ENCODE peak calls at places on chromosomes 16 and 17, in six cellular contexts. One of them, this sample, is unnamed.

GRCh38 chr17:20948984-20949777 is 93.6 kb downstream of the USP22 start:
- DNase-seq in lower leg skin: no peak
- DNase-seq in effector memory CD4-positive, alpha-beta T cell: no peak
- DNase-seq in upper lobe of right lung: no peak
- DNase-seq in Caco-2: no peak
- DNase-seq in mesendoderm: no peak
- DNase-seq in this sample: no peak

GRCh38 chr16:80993293-80993691 is 13.4 kb downstream of the CMC2 start:
- DNase-seq in effector memory CD4-positive, alpha-beta T cell: no peak
- DNase-seq in upper lobe of right lung: no peak
- DNase-seq in lower leg skin: no peak
- DNase-seq in Caco-2: peak
- DNase-seq in mesendoderm: peak
- DNase-seq in this sample: no peak

GRCh38 chr17:71084219-71084618 is 914.9 kb downstream of the KCNJ2 start:
- DNase-seq in mesendoderm: peak
- DNase-seq in effector memory CD4-positive, alpha-beta T cell: no peak
- DNase-seq in Caco-2: peak
- DNase-seq in lower leg skin: no peak
- DNase-seq in upper lobe of right lung: no peak
- DNase-seq in this sample: no peak

GRCh38 chr17:7330099-7331015 is 1.2 kb upstream of the NEURL4 start:
- DNase-seq in mesendoderm: peak
- DNase-seq in effector memory CD4-positive, alpha-beta T cell: peak
- DNase-seq in upper lobe of right lung: peak
- DNase-seq in Caco-2: peak
- DNase-seq in lower leg skin: peak
- DNase-seq in this sample: peak

GRCh38 chr17:64007838-64008282 is 9.7 kb downstream of the PRR29 start:
- DNase-seq in mesendoderm: no peak
- DNase-seq in lower leg skin: peak
- DNase-seq in effector memory CD4-positive, alpha-beta T cell: no peak
- DNase-seq in Caco-2: peak
- DNase-seq in upper lobe of right lung: peak
- DNase-seq in this sample: peak

GRCh38 chr17:50180593-50180992 is 14.8 kb downstream of the SGCA start:
- DNase-seq in mesendoderm: no peak
- DNase-seq in Caco-2: no peak
- DNase-seq in effector memory CD4-positive, alpha-beta T cell: no peak
- DNase-seq in upper lobe of right lung: no peak
- DNase-seq in lower leg skin: no peak
- DNase-seq in this sample: no peak

GRCh38 chr16:57893559-57894389 is 77.2 kb downstream of the CNGB1 start:
- DNase-seq in lower leg skin: no peak
- DNase-seq in effector memory CD4-positive, alpha-beta T cell: no peak
- DNase-seq in upper lobe of right lung: peak
- DNase-seq in Caco-2: peak
- DNase-seq in mesendoderm: no peak
- DNase-seq in this sample: no peak

GRCh38 chr17:8621585-8621984 is 8.9 kb downstream of the MYH10 start:
- DNase-seq in upper lobe of right lung: no peak
- DNase-seq in lower leg skin: no peak
- DNase-seq in effector memory CD4-positive, alpha-beta T cell: no peak
- DNase-seq in mesendoderm: no peak
- DNase-seq in Caco-2: no peak
- DNase-seq in this sample: no peak

GRCh38 chr17:18182978-18183333 is 672 bp upstream of the ALKBH5 start:
- DNase-seq in lower leg skin: peak
- DNase-seq in effector memory CD4-positive, alpha-beta T cell: peak
- DNase-seq in upper lobe of right lung: peak
- DNase-seq in Caco-2: peak
- DNase-seq in mesendoderm: no peak
- DNase-seq in this sample: peak

GRCh38 chr16:88993006-88993787 is 16.2 kb upstream of the CBFA2T3 start:
- DNase-seq in lower leg skin: no peak
- DNase-seq in effector memory CD4-positive, alpha-beta T cell: no peak
- DNase-seq in upper lobe of right lung: no peak
- DNase-seq in Caco-2: no peak
- DNase-seq in mesendoderm: peak
- DNase-seq in this sample: no peak

GRCh38 chr16:35102780-35103403 is 1643.5 kb downstream of the TP53TG3F start:
- DNase-seq in Caco-2: no peak
- DNase-seq in effector memory CD4-positive, alpha-beta T cell: no peak
- DNase-seq in mesendoderm: peak
- DNase-seq in lower leg skin: no peak
- DNase-seq in upper lobe of right lung: no peak
- DNase-seq in this sample: no peak

GRCh38 chr16:77618011-77618410 is 104.3 kb upstream of the NUDT7 start:
- DNase-seq in lower leg skin: no peak
- DNase-seq in effector memory CD4-positive, alpha-beta T cell: no peak
- DNase-seq in mesendoderm: peak
- DNase-seq in upper lobe of right lung: no peak
- DNase-seq in Caco-2: no peak
- DNase-seq in this sample: no peak

GRCh38 chr17:8436169-8436932 is 667 bp downstream of the NDEL1 start:
- DNase-seq in upper lobe of right lung: peak
- DNase-seq in Caco-2: peak
- DNase-seq in lower leg skin: peak
- DNase-seq in effector memory CD4-positive, alpha-beta T cell: peak
- DNase-seq in mesendoderm: peak
- DNase-seq in this sample: peak

GRCh38 chr17:8946476-8946875 is 19.0 kb downstream of the PIK3R5 start:
- DNase-seq in Caco-2: no peak
- DNase-seq in lower leg skin: no peak
- DNase-seq in upper lobe of right lung: no peak
- DNase-seq in mesendoderm: no peak
- DNase-seq in effector memory CD4-positive, alpha-beta T cell: no peak
- DNase-seq in this sample: no peak

DNA sequence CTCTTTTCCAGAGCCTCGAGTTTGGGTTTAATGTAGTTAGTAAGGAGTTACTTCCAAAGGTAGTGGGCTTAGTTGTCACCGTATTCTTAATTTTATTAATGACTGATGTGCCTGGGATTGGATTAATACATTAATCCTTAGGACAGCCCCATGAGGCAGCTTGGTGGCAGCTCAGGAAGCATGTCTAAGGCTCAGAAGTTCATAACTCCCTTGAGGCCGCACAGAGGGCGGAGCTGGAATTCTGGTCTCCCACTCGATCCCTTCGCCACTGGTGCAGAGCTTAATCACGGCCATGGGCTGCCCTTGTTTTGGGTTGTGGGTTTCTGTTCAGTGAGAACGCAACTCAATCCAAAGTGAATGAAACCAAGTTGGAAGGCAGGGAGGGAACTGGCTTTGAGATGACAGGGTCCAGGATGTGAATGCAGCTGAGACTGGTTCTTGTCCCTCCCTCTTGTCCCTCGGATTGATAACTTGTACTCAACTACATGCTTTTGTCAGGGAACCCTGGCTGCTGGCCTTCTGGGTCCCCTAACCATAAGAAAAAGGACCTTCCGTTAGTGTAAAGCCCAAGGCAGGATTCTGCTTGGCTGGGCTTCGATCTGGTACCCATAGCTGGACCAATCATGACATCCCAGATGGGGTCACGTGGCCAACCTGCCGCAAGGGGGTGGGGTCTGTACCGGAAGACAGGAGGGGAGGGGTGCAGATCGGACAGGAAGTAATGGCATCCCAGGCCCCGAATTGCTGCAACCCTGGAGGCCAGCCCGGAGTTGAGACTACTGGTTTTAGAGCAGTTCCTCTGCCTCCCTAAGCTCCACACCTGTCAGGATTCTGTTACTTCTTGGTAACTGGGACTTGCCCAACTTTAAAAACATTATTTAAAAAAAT is 45.4 kb downstream of the SNX20 start:
- DNase-seq in upper lobe of right lung: no peak
- DNase-seq in mesendoderm: peak
- DNase-seq in lower leg skin: no peak
- DNase-seq in Caco-2: no peak
- DNase-seq in effector memory CD4-positive, alpha-beta T cell: no peak
- DNase-seq in this sample: no peak
- H3K4me3 ChIP-seq in upper lobe of right lung: no peak
- H3K4me3 ChIP-seq in mesendoderm: no peak
- H3K4me3 ChIP-seq in lower leg skin: no peak
- H3K4me3 ChIP-seq in Caco-2: no peak
- H3K4me3 ChIP-seq in effector memory CD4-positive, alpha-beta T cell: no peak
- H3K4me3 ChIP-seq in this sample: no peak

GRCh38 chr16:82700541-82701240 is 73.9 kb downstream of the CDH13 start:
- DNase-seq in mesendoderm: no peak
- DNase-seq in effector memory CD4-positive, alpha-beta T cell: no peak
- DNase-seq in lower leg skin: no peak
- DNase-seq in Caco-2: no peak
- DNase-seq in upper lobe of right lung: no peak
- DNase-seq in this sample: no peak
- H3K4me3 ChIP-seq in mesendoderm: no peak
- H3K4me3 ChIP-seq in effector memory CD4-positive, alpha-beta T cell: no peak
- H3K4me3 ChIP-seq in lower leg skin: no peak
- H3K4me3 ChIP-seq in Caco-2: no peak
- H3K4me3 ChIP-seq in upper lobe of right lung: no peak
- H3K4me3 ChIP-seq in this sample: no peak

DNA sequence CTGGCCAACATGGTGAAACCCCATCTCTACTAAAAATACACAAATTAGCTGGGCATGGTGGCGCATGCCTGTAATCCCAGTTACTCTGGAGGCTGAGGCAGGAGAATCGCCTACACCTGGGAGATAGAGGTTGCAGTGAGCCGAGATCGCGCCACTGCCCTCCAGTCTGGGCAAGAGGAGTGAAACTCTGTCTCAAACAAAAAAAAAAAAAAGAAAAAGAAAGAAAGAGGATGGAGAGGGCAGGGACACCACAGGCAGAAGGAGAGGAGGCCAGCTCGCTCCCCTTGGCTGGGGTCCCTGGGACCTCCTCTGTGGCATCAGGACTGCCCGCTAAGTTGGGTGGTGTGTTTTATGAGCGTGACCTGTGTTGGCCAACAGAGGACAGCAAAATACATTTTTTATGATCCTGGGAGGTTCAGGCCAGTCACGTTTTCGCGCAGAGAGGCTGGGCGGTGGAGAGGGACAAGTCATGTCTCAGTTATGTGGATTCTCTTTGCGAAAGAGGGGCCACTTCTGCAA is 229.6 kb downstream of the MRTFB start:
- DNase-seq in lower leg skin: peak
- DNase-seq in effector memory CD4-positive, alpha-beta T cell: no peak
- DNase-seq in mesendoderm: peak
- DNase-seq in upper lobe of right lung: peak
- DNase-seq in Caco-2: peak
- DNase-seq in this sample: peak
- H3K4me3 ChIP-seq in lower leg skin: no peak
- H3K4me3 ChIP-seq in effector memory CD4-positive, alpha-beta T cell: peak
- H3K4me3 ChIP-seq in mesendoderm: no peak
- H3K4me3 ChIP-seq in upper lobe of right lung: peak
- H3K4me3 ChIP-seq in Caco-2: peak
- H3K4me3 ChIP-seq in this sample: peak

GRCh38 chr17:969767-970387 is 9.7 kb downstream of the NXN start:
- DNase-seq in mesendoderm: no peak
- DNase-seq in Caco-2: no peak
- DNase-seq in upper lobe of right lung: no peak
- DNase-seq in effector memory CD4-positive, alpha-beta T cell: no peak
- DNase-seq in lower leg skin: no peak
- DNase-seq in this sample: no peak
- H3K4me3 ChIP-seq in mesendoderm: no peak
- H3K4me3 ChIP-seq in Caco-2: peak
- H3K4me3 ChIP-seq in upper lobe of right lung: peak
- H3K4me3 ChIP-seq in effector memory CD4-positive, alpha-beta T cell: no peak
- H3K4me3 ChIP-seq in lower leg skin: no peak
- H3K4me3 ChIP-seq in this sample: peak

DNA sequence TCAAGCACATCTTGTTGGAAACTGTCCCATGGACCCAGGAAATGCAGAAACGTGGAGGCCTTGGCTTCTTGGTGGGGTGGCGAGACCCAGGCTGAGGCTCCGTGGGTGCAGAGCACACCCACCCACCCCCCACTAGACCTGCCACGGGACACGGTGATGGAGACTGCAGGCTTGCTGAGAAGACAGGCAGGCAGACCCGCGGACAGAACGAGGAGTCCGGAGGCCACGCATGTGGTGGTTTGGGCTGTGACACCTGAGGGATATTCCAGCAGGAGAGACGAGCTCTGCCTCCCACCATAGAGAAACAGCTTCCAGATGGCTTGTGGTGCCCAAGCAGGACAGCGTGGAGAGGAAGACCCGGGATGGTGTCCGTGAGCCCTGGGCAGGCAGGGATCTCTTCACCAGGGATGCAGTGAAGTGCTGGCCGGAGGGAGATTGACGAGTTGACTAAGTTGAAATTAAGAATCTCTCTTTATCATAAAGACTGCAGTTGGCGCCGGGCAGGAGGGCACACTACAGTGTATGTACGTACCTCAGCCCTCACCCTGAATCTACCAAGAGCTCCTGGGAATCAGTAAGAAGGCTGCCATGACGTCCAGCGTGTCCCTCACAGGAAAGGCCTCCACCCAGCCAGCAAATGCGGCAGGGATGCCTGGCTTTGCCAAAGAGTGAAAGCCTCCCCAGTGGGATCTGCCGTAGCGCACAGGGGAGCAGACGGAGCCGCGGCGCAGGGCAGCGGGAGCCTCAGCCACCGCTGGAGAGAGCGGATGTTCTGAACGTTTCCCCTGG is 8.2 kb downstream of the UBE2I start:
- DNase-seq in Caco-2: no peak
- DNase-seq in effector memory CD4-positive, alpha-beta T cell: no peak
- DNase-seq in lower leg skin: no peak
- DNase-seq in upper lobe of right lung: no peak
- DNase-seq in mesendoderm: no peak
- DNase-seq in this sample: no peak
- H3K4me3 ChIP-seq in Caco-2: no peak
- H3K4me3 ChIP-seq in effector memory CD4-positive, alpha-beta T cell: no peak
- H3K4me3 ChIP-seq in lower leg skin: no peak
- H3K4me3 ChIP-seq in upper lobe of right lung: no peak
- H3K4me3 ChIP-seq in mesendoderm: no peak
- H3K4me3 ChIP-seq in this sample: no peak

GRCh38 chr17:58416396-58416795 is 938 bp downstream of the RNF43 start:
- DNase-seq in mesendoderm: no peak
- DNase-seq in effector memory CD4-positive, alpha-beta T cell: no peak
- DNase-seq in upper lobe of right lung: no peak
- DNase-seq in Caco-2: no peak
- DNase-seq in lower leg skin: no peak
- DNase-seq in this sample: no peak
- H3K4me3 ChIP-seq in mesendoderm: no peak
- H3K4me3 ChIP-seq in effector memory CD4-positive, alpha-beta T cell: no peak
- H3K4me3 ChIP-seq in upper lobe of right lung: peak
- H3K4me3 ChIP-seq in Caco-2: peak
- H3K4me3 ChIP-seq in lower leg skin: no peak
- H3K4me3 ChIP-seq in this sample: no peak

DNA sequence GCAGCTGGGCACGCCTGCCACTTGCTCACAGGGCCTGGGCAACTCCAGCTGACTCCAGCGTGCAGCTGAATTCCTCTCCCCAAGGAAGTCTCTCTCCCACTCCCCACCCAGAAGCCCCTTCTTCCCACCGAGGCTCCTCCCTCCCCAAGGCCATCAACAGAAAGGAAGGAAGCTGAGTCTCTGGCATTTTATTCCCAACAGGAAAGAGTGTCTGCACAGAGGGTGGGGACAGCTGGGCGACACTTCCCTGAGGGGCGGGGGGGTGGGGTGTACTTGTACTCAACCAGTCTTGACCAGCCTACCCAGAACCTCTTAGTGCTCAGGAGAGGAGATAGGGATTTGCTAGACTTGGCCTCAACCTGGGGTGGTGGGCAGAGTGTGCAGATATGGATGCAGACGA is at the start of gene EXOC3L1:
- DNase-seq in mesendoderm: peak
- DNase-seq in upper lobe of right lung: no peak
- DNase-seq in effector memory CD4-positive, alpha-beta T cell: no peak
- DNase-seq in lower leg skin: no peak
- DNase-seq in Caco-2: no peak
- DNase-seq in this sample: no peak
- H3K4me3 ChIP-seq in mesendoderm: no peak
- H3K4me3 ChIP-seq in upper lobe of right lung: peak
- H3K4me3 ChIP-seq in effector memory CD4-positive, alpha-beta T cell: no peak
- H3K4me3 ChIP-seq in lower leg skin: no peak
- H3K4me3 ChIP-seq in Caco-2: no peak
- H3K4me3 ChIP-seq in this sample: no peak

This sample was measured in coronary artery.